ENCODE peak calls at places on chromosomes 13 and 19, in four cellular contexts. J, R, W and X are unnamed samples.

GRCh38 chr19:15177269-15178116 is 23.3 kb downstream of the NOTCH3 start:
- DNase-seq in R (peak), W (peak), J (peak), X (peak)

GRCh38 chr13:40379186-40379585 is 287.3 kb downstream of the FOXO1 start:
- DNase-seq in W (no peak), R (no peak), J (no peak), X (no peak)

GRCh38 chr19:16202320-16203255 is 4.9 kb downstream of the AP1M1 start:
- DNase-seq in J (no peak), R (no peak), W (no peak), X (no peak)

GRCh38 chr19:35911173-35911572 is 3.1 kb upstream of the TYROBP start:
- DNase-seq in R (no peak), W (no peak), J (no peak), X (peak)

GRCh38 chr19:48698046-48698445 is 2.3 kb downstream of the FUT2 start:
- DNase-seq in W (no peak), J (no peak), R (peak), X (no peak)

GRCh38 chr13:98295371-98295770 is 118.3 kb upstream of the RNF113B start:
- DNase-seq in R (no peak), J (no peak), W (no peak), X (no peak)

GRCh38 chr13:33022986-33023385 is 6.8 kb downstream of the KL start:
- DNase-seq in R (no peak), J (no peak), W (no peak), X (no peak)

GRCh38 chr19:55304279-55304978 is 20.6 kb downstream of the BRSK1 start:
- DNase-seq in J (no peak), W (peak), R (peak), X (peak)

GRCh38 chr13:22091971-22092300 is 421.1 kb downstream of the FGF9 start:
- DNase-seq in R (no peak), J (no peak), W (no peak), X (no peak)

GRCh38 chr13:19181621-19182485 is at the start of gene TUBA3C:
- DNase-seq in J (no peak), W (no peak), R (peak), X (no peak)

GRCh38 chr19:35848919-35849505 is 3.3 kb downstream of the NPHS1 start:
- DNase-seq in W (no peak), R (no peak), J (no peak), X (no peak)

GRCh38 chr19:51354103-51354741 is 12.0 kb downstream of the ETFB start:
- DNase-seq in R (no peak), J (no peak), W (peak), X (no peak)

GRCh38 chr19:40982594-40983101 is 8.4 kb upstream of the CYP2B6 start:
- DNase-seq in R (no peak), J (peak), W (no peak), X (peak)

GRCh38 chr13:47114030-47114429 is 217.2 kb upstream of the HTR2A start:
- DNase-seq in J (no peak), W (no peak), R (no peak), X (no peak)

GRCh38 chr19:13154911-13155471 is 4.8 kb downstream of the IER2 start:
- DNase-seq in R (peak), W (peak), J (no peak), X (peak)

GRCh38 chr13:66102864-66103263 is 1127.3 kb downstream of the PCDH9 start:
- DNase-seq in J (no peak), R (no peak), W (no peak), X (no peak)
- TF ChIP-seq JUN in J (no peak), R (no peak), W (no peak), X (no peak)

GRCh38 chr19:831407-832369 is 4.1 kb downstream of the AZU1 start:
- DNase-seq in W (no peak), J (no peak), R (peak), X (no peak)
- TF ChIP-seq SP1 in W (no peak), J (no peak), R (no peak), X (no peak)

GRCh38 chr13:106152047-106152446 is 383.4 kb downstream of the EFNB2 start:
- DNase-seq in R (no peak), W (no peak), J (no peak), X (no peak)

GRCh38 chr13:106155411-106155810 is 380.1 kb downstream of the EFNB2 start:
- DNase-seq in W (no peak), R (no peak), J (no peak), X (no peak)

GRCh38 chr13:106153876-106154275 is 381.6 kb downstream of the EFNB2 start:
- DNase-seq in R (no peak), J (no peak), W (no peak), X (no peak)

GRCh38 chr13:106153041-106153440 is 382.4 kb downstream of the EFNB2 start:
- DNase-seq in J (no peak), W (no peak), R (no peak), X (no peak)

DNA sequence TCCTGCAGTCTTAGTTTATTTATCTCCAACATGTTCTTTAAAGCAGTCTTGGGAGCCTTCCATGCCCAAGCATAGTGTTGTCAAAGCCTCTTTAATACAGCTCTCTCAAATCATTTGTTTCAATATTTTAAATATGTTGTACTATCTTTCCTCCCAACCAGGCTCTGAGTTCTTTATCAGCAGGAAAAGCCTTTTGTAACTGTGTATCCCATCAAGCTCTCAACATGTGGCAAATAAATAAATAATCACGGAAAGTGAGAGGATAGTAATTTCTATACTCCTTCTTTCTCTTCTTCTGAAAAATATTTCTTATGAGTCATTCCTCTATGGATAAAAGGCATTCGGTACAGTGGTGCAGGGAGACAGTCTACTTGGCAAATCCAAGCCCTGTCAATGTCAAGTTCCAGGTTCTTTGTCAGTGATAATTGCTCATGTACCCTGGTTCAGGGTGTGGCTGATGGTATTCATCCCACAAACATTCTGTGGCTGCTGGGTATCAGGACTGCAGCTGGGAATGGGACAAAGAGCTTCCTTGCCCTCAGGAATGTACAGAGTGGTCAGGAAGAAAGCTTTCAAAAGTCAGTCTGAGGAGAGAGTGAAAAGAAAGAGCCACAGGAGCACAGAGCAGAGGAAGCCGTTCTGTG is 384.3 kb downstream of the EFNB2 start:
- DNase-seq in R (no peak), J (peak), W (no peak), X (no peak)
- TF ChIP-seq JUN in R (no peak), J (no peak), W (no peak), X (no peak)

GRCh38 chr13:62997696-62998095 is 1582.0 kb upstream of the PCDH20 start:
- DNase-seq in J (no peak), W (no peak), R (no peak), X (no peak)
- TF ChIP-seq SP1 in J (no peak), W (no peak), R (no peak), X (no peak)

GRCh38 chr19:4573682-4574081 is 14.2 kb upstream of the SEMA6B start:
- DNase-seq in J (no peak), R (no peak), W (no peak), X (no peak)

GRCh38 chr19:4577020-4577782 is 17.7 kb upstream of the SEMA6B start:
- DNase-seq in W (no peak), J (no peak), R (peak), X (no peak)

GRCh38 chr19:4578552-4579248 is 19.2 kb upstream of the SEMA6B start:
- DNase-seq in R (no peak), J (no peak), W (no peak), X (no peak)

GRCh38 chr19:4575978-4576933 is 16.8 kb upstream of the SEMA6B start:
- DNase-seq in J (no peak), R (peak), W (peak), X (peak)

DNA sequence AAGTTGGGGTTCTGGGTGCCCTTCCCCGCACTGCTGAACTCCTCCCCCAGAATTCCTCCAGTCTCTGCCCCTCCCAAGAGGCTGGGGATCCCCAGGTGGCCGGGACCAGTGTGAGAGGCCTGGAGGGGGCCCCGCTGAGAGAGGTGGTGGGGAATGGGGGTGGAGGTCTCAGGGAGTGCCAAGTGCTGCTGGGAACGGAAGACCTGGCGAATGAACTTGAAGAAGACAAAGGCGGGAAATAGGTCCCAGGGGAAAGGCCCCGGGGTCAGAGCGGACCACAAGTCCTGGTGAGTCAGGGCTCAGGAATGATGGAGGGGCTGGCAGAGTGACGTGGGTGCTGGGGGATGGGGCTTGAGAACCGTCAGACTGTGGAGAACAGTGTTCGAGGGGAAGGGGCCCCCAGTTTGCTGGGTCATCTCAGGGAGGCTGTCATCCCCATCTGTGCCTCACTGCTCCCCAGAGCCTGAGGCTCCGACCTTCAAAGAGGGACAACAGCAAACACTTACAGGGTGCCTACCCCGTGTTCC is 15.8 kb upstream of the SEMA6B start:
- DNase-seq in W (peak), J (peak), R (peak), X (peak)
- TF ChIP-seq JUN in W (no peak), J (peak), R (peak), X (no peak)